ENCODE peak calls at places on chromosomes 3 and 15, in eight cellular contexts. One of them, this sample, is unnamed.

GRCh38 chr3:97713634-97714033 is 50.9 kb upstream of the ARL6 start:
- DNase-seq in AG10803: no peak
- DNase-seq in esophagus squamous epithelium: no peak
- DNase-seq in cardiac muscle cell: no peak
- DNase-seq in fibroblast of mammary gland: no peak
- DNase-seq in GM20000: no peak
- DNase-seq in ovary: no peak
- DNase-seq in ascending aorta: no peak
- DNase-seq in this sample: no peak

GRCh38 chr3:7581831-7582230 is 720.9 kb downstream of the GRM7 start:
- DNase-seq in ascending aorta: no peak
- DNase-seq in ovary: no peak
- DNase-seq in AG10803: no peak
- DNase-seq in GM20000: no peak
- DNase-seq in fibroblast of mammary gland: no peak
- DNase-seq in cardiac muscle cell: no peak
- DNase-seq in esophagus squamous epithelium: no peak
- DNase-seq in this sample: no peak

GRCh38 chr3:126261037-126261436 is 80.7 kb upstream of the ALDH1L1 start:
- DNase-seq in cardiac muscle cell: no peak
- DNase-seq in esophagus squamous epithelium: no peak
- DNase-seq in ascending aorta: peak; percentile 31
- DNase-seq in ovary: peak; percentile 78
- DNase-seq in GM20000: no peak
- DNase-seq in AG10803: peak; percentile 83
- DNase-seq in fibroblast of mammary gland: peak; percentile 78
- DNase-seq in this sample: peak; percentile 62

GRCh38 chr3:72134989-72135451 is 350.1 kb upstream of the PROK2 start:
- DNase-seq in ascending aorta: no peak
- DNase-seq in esophagus squamous epithelium: no peak
- DNase-seq in ovary: no peak
- DNase-seq in cardiac muscle cell: no peak
- DNase-seq in AG10803: no peak
- DNase-seq in GM20000: peak; percentile 67
- DNase-seq in fibroblast of mammary gland: no peak
- DNase-seq in this sample: no peak

GRCh38 chr15:57741089-57741488 is 34.6 kb downstream of the POLR2M start:
- DNase-seq in fibroblast of mammary gland: no peak
- DNase-seq in AG10803: no peak
- DNase-seq in esophagus squamous epithelium: no peak
- DNase-seq in ovary: no peak
- DNase-seq in GM20000: no peak
- DNase-seq in cardiac muscle cell: no peak
- DNase-seq in ascending aorta: no peak
- DNase-seq in this sample: no peak

GRCh38 chr3:119240582-119241434 is at the start of gene B4GALT4:
- DNase-seq in esophagus squamous epithelium: peak; percentile 38
- DNase-seq in cardiac muscle cell: peak; percentile 95
- DNase-seq in ovary: peak; percentile 91
- DNase-seq in GM20000: peak; percentile 94
- DNase-seq in AG10803: peak; percentile 86
- DNase-seq in fibroblast of mammary gland: peak; percentile 80
- DNase-seq in ascending aorta: peak; percentile 52
- DNase-seq in this sample: peak; percentile 87

GRCh38 chr3:172709776-172710708 is 825 bp downstream of the NCEH1 start:
- DNase-seq in ovary: peak; percentile 47
- DNase-seq in ascending aorta: no peak
- DNase-seq in esophagus squamous epithelium: no peak
- DNase-seq in cardiac muscle cell: peak; percentile 60
- DNase-seq in AG10803: peak; percentile 56
- DNase-seq in fibroblast of mammary gland: peak; percentile 39
- DNase-seq in GM20000: no peak
- DNase-seq in this sample: peak; percentile 69

GRCh38 chr3:189349772-189350171 is 178.0 kb downstream of the TPRG1 start:
- DNase-seq in GM20000: peak; percentile 20
- DNase-seq in ovary: no peak
- DNase-seq in AG10803: peak; percentile 56
- DNase-seq in cardiac muscle cell: no peak
- DNase-seq in fibroblast of mammary gland: no peak
- DNase-seq in ascending aorta: no peak
- DNase-seq in esophagus squamous epithelium: no peak
- DNase-seq in this sample: no peak

GRCh38 chr15:32853667-32854066 is 135.9 kb downstream of the GREM1 start:
- DNase-seq in ascending aorta: no peak
- DNase-seq in ovary: no peak
- DNase-seq in cardiac muscle cell: no peak
- DNase-seq in fibroblast of mammary gland: no peak
- DNase-seq in AG10803: no peak
- DNase-seq in esophagus squamous epithelium: no peak
- DNase-seq in GM20000: no peak
- DNase-seq in this sample: no peak

GRCh38 chr15:101209285-101209821 is 42.5 kb downstream of the CHSY1 start:
- DNase-seq in ascending aorta: no peak
- DNase-seq in ovary: no peak
- DNase-seq in cardiac muscle cell: no peak
- DNase-seq in AG10803: no peak
- DNase-seq in esophagus squamous epithelium: no peak
- DNase-seq in GM20000: no peak
- DNase-seq in fibroblast of mammary gland: no peak
- DNase-seq in this sample: no peak

GRCh38 chr3:150104564-150104963 is 133.9 kb upstream of the PFN2 start:
- DNase-seq in ovary: no peak
- DNase-seq in fibroblast of mammary gland: peak; percentile 26
- DNase-seq in esophagus squamous epithelium: no peak
- DNase-seq in GM20000: no peak
- DNase-seq in AG10803: peak; percentile 77
- DNase-seq in cardiac muscle cell: no peak
- DNase-seq in ascending aorta: no peak
- DNase-seq in this sample: no peak

GRCh38 chr3:13853256-13853977 is 26.5 kb downstream of the WNT7A start:
- DNase-seq in ascending aorta: no peak
- DNase-seq in GM20000: no peak
- DNase-seq in ovary: no peak
- DNase-seq in AG10803: no peak
- DNase-seq in cardiac muscle cell: no peak
- DNase-seq in fibroblast of mammary gland: no peak
- DNase-seq in esophagus squamous epithelium: no peak
- DNase-seq in this sample: no peak

GRCh38 chr3:87761341-87761740 is 297.5 kb downstream of the CGGBP1 start:
- DNase-seq in cardiac muscle cell: no peak
- DNase-seq in GM20000: no peak
- DNase-seq in ascending aorta: no peak
- DNase-seq in AG10803: no peak
- DNase-seq in esophagus squamous epithelium: no peak
- DNase-seq in fibroblast of mammary gland: no peak
- DNase-seq in ovary: no peak
- DNase-seq in this sample: no peak

GRCh38 chr3:117997201-117998049 is 1037.2 kb downstream of the IGSF11 start:
- DNase-seq in AG10803: peak; percentile 67
- DNase-seq in esophagus squamous epithelium: no peak
- DNase-seq in ovary: peak; percentile 78
- DNase-seq in fibroblast of mammary gland: peak; percentile 76
- DNase-seq in GM20000: peak; percentile 66
- DNase-seq in cardiac muscle cell: peak; percentile 90
- DNase-seq in ascending aorta: no peak
- DNase-seq in this sample: peak; percentile 81

GRCh38 chr3:148903022-148903442 is 37.9 kb downstream of the CPA3 start:
- DNase-seq in cardiac muscle cell: no peak
- DNase-seq in fibroblast of mammary gland: peak; percentile 81
- DNase-seq in ovary: no peak
- DNase-seq in AG10803: peak; percentile 49
- DNase-seq in esophagus squamous epithelium: no peak
- DNase-seq in GM20000: no peak
- DNase-seq in ascending aorta: no peak
- DNase-seq in this sample: no peak

GRCh38 chr3:116914004-116914403 is 204.4 kb downstream of the TUSC7 start:
- DNase-seq in esophagus squamous epithelium: no peak
- DNase-seq in cardiac muscle cell: no peak
- DNase-seq in fibroblast of mammary gland: no peak
- DNase-seq in AG10803: no peak
- DNase-seq in ovary: no peak
- DNase-seq in GM20000: no peak
- DNase-seq in ascending aorta: no peak
- DNase-seq in this sample: no peak

GRCh38 chr15:90203922-90204321 is 2.8 kb downstream of the SEMA4B start:
- DNase-seq in ovary: no peak
- DNase-seq in cardiac muscle cell: no peak
- DNase-seq in esophagus squamous epithelium: no peak
- DNase-seq in ascending aorta: no peak
- DNase-seq in AG10803: no peak
- DNase-seq in fibroblast of mammary gland: peak; percentile 16
- DNase-seq in GM20000: no peak
- DNase-seq in this sample: no peak

GRCh38 chr3:117114517-117115265 is 405.1 kb downstream of the TUSC7 start:
- DNase-seq in ascending aorta: no peak
- DNase-seq in cardiac muscle cell: no peak
- DNase-seq in fibroblast of mammary gland: no peak
- DNase-seq in esophagus squamous epithelium: no peak
- DNase-seq in GM20000: no peak
- DNase-seq in ovary: no peak
- DNase-seq in AG10803: no peak
- DNase-seq in this sample: no peak

GRCh38 chr3:143676021-143676420 is 172.2 kb downstream of the SLC9A9 start:
- DNase-seq in cardiac muscle cell: no peak
- DNase-seq in GM20000: no peak
- DNase-seq in fibroblast of mammary gland: no peak
- DNase-seq in ascending aorta: no peak
- DNase-seq in ovary: no peak
- DNase-seq in AG10803: no peak
- DNase-seq in esophagus squamous epithelium: no peak
- DNase-seq in this sample: no peak

GRCh38 chr15:77607111-77607893 is 25.4 kb downstream of the LINGO1 start:
- DNase-seq in fibroblast of mammary gland: peak; percentile 64
- DNase-seq in ascending aorta: no peak
- DNase-seq in GM20000: no peak
- DNase-seq in cardiac muscle cell: peak; percentile 50
- DNase-seq in AG10803: peak; percentile 40
- DNase-seq in ovary: no peak
- DNase-seq in esophagus squamous epithelium: no peak
- DNase-seq in this sample: no peak

GRCh38 chr3:161284989-161285388 is 63.9 kb downstream of the NMD3 start:
- DNase-seq in AG10803: peak; percentile 64
- DNase-seq in ovary: no peak
- DNase-seq in esophagus squamous epithelium: no peak
- DNase-seq in GM20000: no peak
- DNase-seq in ascending aorta: no peak
- DNase-seq in cardiac muscle cell: no peak
- DNase-seq in fibroblast of mammary gland: peak; percentile 68
- DNase-seq in this sample: no peak

GRCh38 chr15:27842526-27842925 is 256.6 kb downstream of the OCA2 start:
- DNase-seq in AG10803: peak; percentile 65
- DNase-seq in esophagus squamous epithelium: no peak
- DNase-seq in cardiac muscle cell: no peak
- DNase-seq in fibroblast of mammary gland: peak; percentile 16
- DNase-seq in GM20000: no peak
- DNase-seq in ovary: no peak
- DNase-seq in ascending aorta: no peak
- DNase-seq in this sample: no peak

GRCh38 chr3:11661827-11662226 is 18.1 kb upstream of the VGLL4 start:
- DNase-seq in ascending aorta: no peak
- DNase-seq in ovary: no peak
- DNase-seq in AG10803: peak; percentile 79
- DNase-seq in cardiac muscle cell: no peak
- DNase-seq in fibroblast of mammary gland: peak; percentile 79
- DNase-seq in GM20000: no peak
- DNase-seq in esophagus squamous epithelium: no peak
- DNase-seq in this sample: no peak

GRCh38 chr3:136070953-136071949 is 105.7 kb downstream of the PPP2R3A start:
- DNase-seq in GM20000: no peak
- DNase-seq in cardiac muscle cell: peak; percentile 56
- DNase-seq in AG10803: peak; percentile 29
- DNase-seq in esophagus squamous epithelium: no peak
- DNase-seq in ascending aorta: no peak
- DNase-seq in ovary: no peak
- DNase-seq in fibroblast of mammary gland: peak; percentile 27
- DNase-seq in this sample: no peak
- TF ChIP-seq CTCF in GM20000: no peak
- TF ChIP-seq CTCF in cardiac muscle cell: no peak
- TF ChIP-seq CTCF in AG10803: no peak
- TF ChIP-seq CTCF in esophagus squamous epithelium: peak; percentile 10
- TF ChIP-seq CTCF in ascending aorta: peak; percentile 27
- TF ChIP-seq CTCF in ovary: no peak
- TF ChIP-seq CTCF in fibroblast of mammary gland: no peak
- TF ChIP-seq CTCF in this sample: peak; percentile 17

GRCh38 chr15:47194718-47195117 is 522.6 kb upstream of the SEMA6D start:
- DNase-seq in GM20000: no peak
- DNase-seq in ovary: no peak
- DNase-seq in cardiac muscle cell: peak; percentile 59
- DNase-seq in AG10803: peak; percentile 17
- DNase-seq in ascending aorta: no peak
- DNase-seq in fibroblast of mammary gland: peak; percentile 42
- DNase-seq in esophagus squamous epithelium: no peak
- DNase-seq in this sample: no peak
- TF ChIP-seq CTCF in GM20000: no peak
- TF ChIP-seq CTCF in ovary: no peak
- TF ChIP-seq CTCF in cardiac muscle cell: peak; percentile 31
- TF ChIP-seq CTCF in AG10803: peak; percentile 31
- TF ChIP-seq CTCF in ascending aorta: peak; percentile 25
- TF ChIP-seq CTCF in fibroblast of mammary gland: peak; percentile 31
- TF ChIP-seq CTCF in esophagus squamous epithelium: no peak
- TF ChIP-seq CTCF in this sample: peak; percentile 11

DNA sequence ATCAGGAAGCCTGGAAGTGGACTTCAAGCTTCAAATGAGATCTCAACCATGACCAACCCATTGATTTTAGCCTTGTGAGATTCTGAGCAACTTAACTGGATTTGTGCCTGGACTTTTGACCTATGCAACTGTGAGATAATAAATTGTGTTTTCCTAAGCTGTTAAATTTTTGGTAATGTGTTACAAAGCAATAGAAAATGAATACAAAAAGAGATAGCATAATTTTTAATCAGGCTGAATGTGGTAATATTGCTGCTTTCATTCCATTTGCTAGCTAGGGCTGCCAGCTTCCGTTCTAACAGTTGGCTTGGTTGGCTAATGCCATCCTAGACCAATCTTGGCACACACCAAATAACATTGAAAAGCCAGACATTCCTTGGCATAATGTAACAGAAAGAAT is 12.2 kb downstream of the PROS1 start:
- DNase-seq in AG10803: no peak
- DNase-seq in ascending aorta: no peak
- DNase-seq in ovary: no peak
- DNase-seq in esophagus squamous epithelium: no peak
- DNase-seq in fibroblast of mammary gland: no peak
- DNase-seq in GM20000: no peak
- DNase-seq in cardiac muscle cell: no peak
- DNase-seq in this sample: no peak
- TF ChIP-seq CTCF in AG10803: no peak
- TF ChIP-seq CTCF in ascending aorta: no peak
- TF ChIP-seq CTCF in ovary: no peak
- TF ChIP-seq CTCF in esophagus squamous epithelium: no peak
- TF ChIP-seq CTCF in fibroblast of mammary gland: no peak
- TF ChIP-seq CTCF in GM20000: no peak
- TF ChIP-seq CTCF in cardiac muscle cell: no peak
- TF ChIP-seq CTCF in this sample: no peak

GRCh38 chr15:53872410-53872809 is 105.8 kb upstream of the UNC13C start:
- DNase-seq in AG10803: no peak
- DNase-seq in ascending aorta: no peak
- DNase-seq in cardiac muscle cell: no peak
- DNase-seq in esophagus squamous epithelium: no peak
- DNase-seq in GM20000: no peak
- DNase-seq in fibroblast of mammary gland: no peak
- DNase-seq in ovary: no peak
- DNase-seq in this sample: no peak

GRCh38 chr15:53869806-53870073 is 108.5 kb upstream of the UNC13C start:
- DNase-seq in esophagus squamous epithelium: no peak
- DNase-seq in GM20000: no peak
- DNase-seq in ascending aorta: no peak
- DNase-seq in ovary: no peak
- DNase-seq in fibroblast of mammary gland: no peak
- DNase-seq in cardiac muscle cell: no peak
- DNase-seq in AG10803: no peak
- DNase-seq in this sample: no peak

GRCh38 chr15:53869044-53869805 is 109.0 kb upstream of the UNC13C start:
- DNase-seq in AG10803: no peak
- DNase-seq in GM20000: no peak
- DNase-seq in ascending aorta: no peak
- DNase-seq in cardiac muscle cell: no peak
- DNase-seq in esophagus squamous epithelium: no peak
- DNase-seq in fibroblast of mammary gland: no peak
- DNase-seq in ovary: no peak
- DNase-seq in this sample: no peak
- TF ChIP-seq CTCF in AG10803: no peak
- TF ChIP-seq CTCF in GM20000: no peak
- TF ChIP-seq CTCF in ascending aorta: peak; percentile 9
- TF ChIP-seq CTCF in cardiac muscle cell: no peak
- TF ChIP-seq CTCF in esophagus squamous epithelium: no peak
- TF ChIP-seq CTCF in fibroblast of mammary gland: no peak
- TF ChIP-seq CTCF in ovary: no peak
- TF ChIP-seq CTCF in this sample: no peak

This sample was measured in adrenal gland.